ENCODE peak calls at places on chromosome 14, in seven cellular contexts. Z is T-helper 2 cell; Y is amygdala; I is effector memory CD4-positive, alpha-beta T cell; N is activated naive CD4-positive, alpha-beta T cell; X is midbrain; M is nephron progenitor cell. A is an unnamed sample.
A peak's percentile ranks its signal among the peaks of the same experiment; 100 is the strongest.

GRCh38 chr14:101557811-101558738 is 3.2 kb upstream of the DIO3 start:
- DNase-seq in Z (no peak), Y (no peak), I (no peak), N (no peak), X (peak; percentile 5), M (no peak), A (no peak)

GRCh38 chr14:91835197-91835919 is 32.0 kb downstream of the TC2N start:
- DNase-seq in Z (peak; percentile 57), Y (no peak), I (peak; percentile 6), N (no peak), X (no peak), M (no peak), A (no peak)

GRCh38 chr14:32662234-32662633 is 276.4 kb upstream of the NPAS3 start:
- DNase-seq in Z (no peak), Y (no peak), I (no peak), N (no peak), X (no peak), M (no peak), A (no peak)

GRCh38 chr14:105838107-105838506 is 311.7 kb downstream of the TMEM121 start:
- DNase-seq in Z (no peak), Y (no peak), I (no peak), N (no peak), X (no peak), M (no peak), A (no peak)

GRCh38 chr14:19801118-19801464 is 2.5 kb upstream of the OR4N2 start:
- DNase-seq in Z (no peak), Y (no peak), I (no peak), N (no peak), X (peak; percentile 52), M (no peak), A (no peak)

GRCh38 chr14:22427771-22428228 is 161.2 kb downstream of the DAD1 start:
- DNase-seq in Z (no peak), Y (no peak), I (no peak), N (no peak), X (peak; percentile 11), M (no peak), A (no peak)

GRCh38 chr14:87063181-87063580 is 929.8 kb downstream of the GALC start:
- DNase-seq in Z (no peak), Y (no peak), I (no peak), N (no peak), X (no peak), M (no peak), A (no peak)

GRCh38 chr14:63672417-63673180 is 30.9 kb upstream of the WDR89 start:
- DNase-seq in Z (no peak), Y (no peak), I (no peak), N (no peak), X (no peak), M (no peak), A (no peak)

GRCh38 chr14:94483071-94483451 is 7.1 kb upstream of the SERPINA9 start:
- DNase-seq in Z (no peak), Y (no peak), I (no peak), N (no peak), X (no peak), M (no peak), A (no peak)

GRCh38 chr14:24187538-24187915 is 1.1 kb downstream of the IPO4 start:
- DNase-seq in Z (no peak), Y (no peak), I (no peak), N (no peak), X (no peak), M (no peak), A (no peak)

GRCh38 chr14:55707365-55707804 is 127.4 kb downstream of the KTN1 start:
- DNase-seq in Z (no peak), Y (no peak), I (no peak), N (no peak), X (peak; percentile 44), M (no peak), A (no peak)

GRCh38 chr14:35480119-35480769 is 53.7 kb upstream of the INSM2 start:
- DNase-seq in Z (no peak), Y (no peak), I (no peak), N (no peak), X (no peak), M (no peak), A (no peak)

GRCh38 chr14:56703947-56704346 is 106.3 kb downstream of the OTX2 start:
- DNase-seq in Z (no peak), Y (no peak), I (no peak), N (no peak), X (no peak), M (no peak), A (no peak)

GRCh38 chr14:28603606-28604005 is 163.0 kb upstream of the FOXG1 start:
- DNase-seq in Z (no peak), Y (no peak), I (no peak), N (no peak), X (no peak), M (no peak), A (no peak)

GRCh38 chr14:68979722-68980552 is 835 bp upstream of the ACTN1 start:
- DNase-seq in Z (no peak), Y (no peak), I (no peak), N (no peak), X (peak; percentile 2), M (peak; percentile 63), A (no peak)

GRCh38 chr14:26820101-26820500 is 222.3 kb upstream of the NOVA1 start:
- DNase-seq in Z (no peak), Y (no peak), I (no peak), N (no peak), X (no peak), M (no peak), A (no peak)

GRCh38 chr14:69644814-69645213 is 33.4 kb downstream of the SUSD6 start:
- DNase-seq in Z (no peak), Y (no peak), I (no peak), N (no peak), X (no peak), M (no peak), A (no peak)

GRCh38 chr14:56474419-56475022 is 105.1 kb upstream of the TMEM260 start:
- DNase-seq in Z (no peak), Y (no peak), I (no peak), N (no peak), X (peak; percentile 68), M (peak; percentile 18), A (no peak)